ENCODE peak calls at places on chromosomes 6 and 20, in nine cellular contexts. One of them, this sample, is unnamed.
A peak's percentile ranks its signal among the peaks of the same experiment; 100 is the strongest.

GRCh38 chr6:105744815-105745214 is 341.3 kb upstream of the PRDM1 start:
- ATAC-seq in heart left ventricle: no peak
- ATAC-seq in HCT116: no peak
- ATAC-seq in upper lobe of right lung: no peak
- ATAC-seq in right lobe of liver: no peak
- ATAC-seq in GM12878: no peak
- ATAC-seq in heart right ventricle: no peak
- ATAC-seq in psoas muscle: no peak
- ATAC-seq in RWPE2: no peak
- ATAC-seq in this sample: no peak

GRCh38 chr6:86707545-86708120 is 229.7 kb upstream of the HTR1E start:
- ATAC-seq in heart left ventricle: peak; percentile 34
- ATAC-seq in HCT116: no peak
- ATAC-seq in upper lobe of right lung: no peak
- ATAC-seq in right lobe of liver: no peak
- ATAC-seq in GM12878: no peak
- ATAC-seq in heart right ventricle: no peak
- ATAC-seq in psoas muscle: peak; percentile 24
- ATAC-seq in RWPE2: no peak
- ATAC-seq in this sample: peak; percentile 45

GRCh38 chr6:36908758-36909157 is 23.0 kb downstream of the C6orf89 start:
- ATAC-seq in heart left ventricle: no peak
- ATAC-seq in HCT116: no peak
- ATAC-seq in upper lobe of right lung: no peak
- ATAC-seq in right lobe of liver: no peak
- ATAC-seq in GM12878: no peak
- ATAC-seq in heart right ventricle: no peak
- ATAC-seq in psoas muscle: no peak
- ATAC-seq in RWPE2: no peak
- ATAC-seq in this sample: no peak

GRCh38 chr20:12012241-12013222 is 94.8 kb downstream of the BTBD3 start:
- ATAC-seq in heart left ventricle: peak; percentile 41
- ATAC-seq in HCT116: peak; percentile 90
- ATAC-seq in upper lobe of right lung: peak; percentile 97
- ATAC-seq in right lobe of liver: peak; percentile 95
- ATAC-seq in GM12878: peak; percentile 96
- ATAC-seq in heart right ventricle: no peak
- ATAC-seq in psoas muscle: peak; percentile 44
- ATAC-seq in RWPE2: peak; percentile 66
- ATAC-seq in this sample: no peak

GRCh38 chr6:122200441-122200840 is 199.0 kb upstream of the HSF2 start:
- ATAC-seq in heart left ventricle: no peak
- ATAC-seq in HCT116: no peak
- ATAC-seq in upper lobe of right lung: no peak
- ATAC-seq in right lobe of liver: no peak
- ATAC-seq in GM12878: no peak
- ATAC-seq in heart right ventricle: no peak
- ATAC-seq in psoas muscle: no peak
- ATAC-seq in RWPE2: no peak
- ATAC-seq in this sample: no peak

GRCh38 chr20:23225407-23226060 is 125.1 kb upstream of the NXT1 start:
- ATAC-seq in heart left ventricle: peak; percentile 84
- ATAC-seq in HCT116: no peak
- ATAC-seq in upper lobe of right lung: peak; percentile 85
- ATAC-seq in right lobe of liver: peak; percentile 42
- ATAC-seq in GM12878: no peak
- ATAC-seq in heart right ventricle: peak; percentile 82
- ATAC-seq in psoas muscle: peak; percentile 73
- ATAC-seq in RWPE2: peak; percentile 97
- ATAC-seq in this sample: peak; percentile 88

GRCh38 chr6:48486876-48487275 is 375.9 kb upstream of the PTCHD4 start:
- ATAC-seq in heart left ventricle: no peak
- ATAC-seq in HCT116: no peak
- ATAC-seq in upper lobe of right lung: no peak
- ATAC-seq in right lobe of liver: no peak
- ATAC-seq in GM12878: no peak
- ATAC-seq in heart right ventricle: no peak
- ATAC-seq in psoas muscle: no peak
- ATAC-seq in RWPE2: no peak
- ATAC-seq in this sample: no peak

GRCh38 chr20:33971147-33971775 is 22.4 kb upstream of the RALY start:
- ATAC-seq in heart left ventricle: no peak
- ATAC-seq in HCT116: no peak
- ATAC-seq in upper lobe of right lung: no peak
- ATAC-seq in right lobe of liver: no peak
- ATAC-seq in GM12878: no peak
- ATAC-seq in heart right ventricle: no peak
- ATAC-seq in psoas muscle: no peak
- ATAC-seq in RWPE2: no peak
- ATAC-seq in this sample: no peak

GRCh38 chr20:48683467-48684175 is 144.2 kb downstream of the PREX1 start:
- ATAC-seq in heart left ventricle: no peak
- ATAC-seq in HCT116: no peak
- ATAC-seq in upper lobe of right lung: no peak
- ATAC-seq in right lobe of liver: no peak
- ATAC-seq in GM12878: no peak
- ATAC-seq in heart right ventricle: peak; percentile 2
- ATAC-seq in psoas muscle: no peak
- ATAC-seq in RWPE2: no peak
- ATAC-seq in this sample: no peak

GRCh38 chr6:95795927-95796326 is 218.6 kb downstream of the MANEA start:
- ATAC-seq in heart left ventricle: no peak
- ATAC-seq in HCT116: no peak
- ATAC-seq in upper lobe of right lung: no peak
- ATAC-seq in right lobe of liver: no peak
- ATAC-seq in GM12878: no peak
- ATAC-seq in heart right ventricle: no peak
- ATAC-seq in psoas muscle: no peak
- ATAC-seq in RWPE2: no peak
- ATAC-seq in this sample: no peak

GRCh38 chr20:44442298-44443070 is 33.2 kb upstream of the TTPAL start:
- ATAC-seq in heart left ventricle: no peak
- ATAC-seq in HCT116: no peak
- ATAC-seq in upper lobe of right lung: peak; percentile 47
- ATAC-seq in right lobe of liver: peak; percentile 81
- ATAC-seq in GM12878: no peak
- ATAC-seq in heart right ventricle: no peak
- ATAC-seq in psoas muscle: peak; percentile 32
- ATAC-seq in RWPE2: peak; percentile 93
- ATAC-seq in this sample: no peak

GRCh38 chr6:101392561-101393230 is 812 bp upstream of the GRIK2 start:
- ATAC-seq in heart left ventricle: peak; percentile 24
- ATAC-seq in HCT116: no peak
- ATAC-seq in upper lobe of right lung: no peak
- ATAC-seq in right lobe of liver: no peak
- ATAC-seq in GM12878: no peak
- ATAC-seq in heart right ventricle: no peak
- ATAC-seq in psoas muscle: no peak
- ATAC-seq in RWPE2: no peak
- ATAC-seq in this sample: no peak

GRCh38 chr6:125229080-125229479 is 72.7 kb downstream of the HDDC2 start:
- ATAC-seq in heart left ventricle: no peak
- ATAC-seq in HCT116: no peak
- ATAC-seq in upper lobe of right lung: no peak
- ATAC-seq in right lobe of liver: no peak
- ATAC-seq in GM12878: no peak
- ATAC-seq in heart right ventricle: no peak
- ATAC-seq in psoas muscle: no peak
- ATAC-seq in RWPE2: no peak
- ATAC-seq in this sample: no peak

GRCh38 chr6:79157961-79158644 is 76.4 kb downstream of the HMGN3 start:
- ATAC-seq in heart left ventricle: no peak
- ATAC-seq in HCT116: no peak
- ATAC-seq in upper lobe of right lung: no peak
- ATAC-seq in right lobe of liver: peak; percentile 78
- ATAC-seq in GM12878: no peak
- ATAC-seq in heart right ventricle: no peak
- ATAC-seq in psoas muscle: no peak
- ATAC-seq in RWPE2: no peak
- ATAC-seq in this sample: no peak

GRCh38 chr6:11607381-11607780 is 69.8 kb downstream of the TMEM170B start:
- ATAC-seq in heart left ventricle: peak; percentile 25
- ATAC-seq in HCT116: no peak
- ATAC-seq in upper lobe of right lung: peak; percentile 30
- ATAC-seq in right lobe of liver: no peak
- ATAC-seq in GM12878: no peak
- ATAC-seq in heart right ventricle: no peak
- ATAC-seq in psoas muscle: peak; percentile 45
- ATAC-seq in RWPE2: no peak
- ATAC-seq in this sample: no peak

GRCh38 chr6:11604215-11604614 is 66.7 kb downstream of the TMEM170B start:
- ATAC-seq in heart left ventricle: no peak
- ATAC-seq in HCT116: no peak
- ATAC-seq in upper lobe of right lung: peak; percentile 58
- ATAC-seq in right lobe of liver: peak; percentile 13
- ATAC-seq in GM12878: no peak
- ATAC-seq in heart right ventricle: no peak
- ATAC-seq in psoas muscle: no peak
- ATAC-seq in RWPE2: no peak
- ATAC-seq in this sample: no peak

GRCh38 chr6:11605507-11605905 is 68.0 kb downstream of the TMEM170B start:
- ATAC-seq in heart left ventricle: no peak
- ATAC-seq in HCT116: no peak
- ATAC-seq in upper lobe of right lung: no peak
- ATAC-seq in right lobe of liver: no peak
- ATAC-seq in GM12878: no peak
- ATAC-seq in heart right ventricle: no peak
- ATAC-seq in psoas muscle: no peak
- ATAC-seq in RWPE2: no peak
- ATAC-seq in this sample: no peak

GRCh38 chr6:11606287-11606686 is 68.7 kb downstream of the TMEM170B start:
- ATAC-seq in heart left ventricle: peak; percentile 17
- ATAC-seq in HCT116: no peak
- ATAC-seq in upper lobe of right lung: no peak
- ATAC-seq in right lobe of liver: peak; percentile 53
- ATAC-seq in GM12878: no peak
- ATAC-seq in heart right ventricle: peak; percentile 45
- ATAC-seq in psoas muscle: peak; percentile 29
- ATAC-seq in RWPE2: no peak
- ATAC-seq in this sample: no peak

GRCh38 chr6:11604836-11605506 is 67.4 kb downstream of the TMEM170B start:
- ATAC-seq in heart left ventricle: no peak
- ATAC-seq in HCT116: no peak
- ATAC-seq in upper lobe of right lung: no peak
- ATAC-seq in right lobe of liver: no peak
- ATAC-seq in GM12878: no peak
- ATAC-seq in heart right ventricle: no peak
- ATAC-seq in psoas muscle: peak; percentile 48
- ATAC-seq in RWPE2: no peak
- ATAC-seq in this sample: peak; percentile 55
- H3K27ac ChIP-seq in heart left ventricle: no peak overlapping the region
- H3K27ac ChIP-seq in HCT116: no peak overlapping the region
- H3K27ac ChIP-seq in upper lobe of right lung: no peak overlapping the region
- H3K27ac ChIP-seq in right lobe of liver: no peak overlapping the region
- H3K27ac ChIP-seq in GM12878: no peak overlapping the region
- H3K27ac ChIP-seq in heart right ventricle: no peak overlapping the region
- H3K27ac ChIP-seq in psoas muscle: no peak overlapping the region
- H3K27ac ChIP-seq in RWPE2: no peak overlapping the region
- H3K27ac ChIP-seq in this sample: peak overlapping the region; percentile 56

DNA sequence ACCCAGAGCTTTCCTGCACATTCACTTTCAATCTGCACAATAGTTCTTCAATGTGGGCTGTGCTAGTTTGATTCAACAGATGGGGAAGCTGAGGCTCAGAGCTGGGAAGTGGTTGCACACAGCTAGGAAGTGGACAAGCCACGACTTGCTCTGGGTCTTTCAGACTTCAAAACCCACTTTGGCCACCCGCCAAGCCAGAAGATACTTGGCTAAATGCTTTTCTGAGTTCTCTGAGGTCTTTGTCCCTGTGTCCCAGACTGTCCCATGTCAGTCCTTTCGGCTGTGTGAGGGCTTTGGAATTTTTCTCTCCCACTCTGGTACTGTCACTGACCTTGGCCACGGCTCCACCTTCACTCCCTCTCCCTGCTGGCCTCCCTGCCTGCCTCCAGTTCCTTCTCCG is 10.5 kb downstream of the PDYN start:
- ATAC-seq in heart left ventricle: no peak
- ATAC-seq in HCT116: no peak
- ATAC-seq in upper lobe of right lung: peak; percentile 46
- ATAC-seq in right lobe of liver: peak; percentile 7
- ATAC-seq in GM12878: no peak
- ATAC-seq in heart right ventricle: no peak
- ATAC-seq in psoas muscle: no peak
- ATAC-seq in RWPE2: no peak
- ATAC-seq in this sample: no peak
- TF ChIP-seq CTCF in heart left ventricle: no peak
- TF ChIP-seq CTCF in HCT116: no peak
- TF ChIP-seq CTCF in upper lobe of right lung: no peak
- TF ChIP-seq CTCF in right lobe of liver: no peak
- TF ChIP-seq CTCF in GM12878: no peak
- TF ChIP-seq CTCF in heart right ventricle: no peak
- TF ChIP-seq CTCF in psoas muscle: no peak
- TF ChIP-seq CTCF in RWPE2: no peak
- TF ChIP-seq CTCF in this sample: no peak

DNA sequence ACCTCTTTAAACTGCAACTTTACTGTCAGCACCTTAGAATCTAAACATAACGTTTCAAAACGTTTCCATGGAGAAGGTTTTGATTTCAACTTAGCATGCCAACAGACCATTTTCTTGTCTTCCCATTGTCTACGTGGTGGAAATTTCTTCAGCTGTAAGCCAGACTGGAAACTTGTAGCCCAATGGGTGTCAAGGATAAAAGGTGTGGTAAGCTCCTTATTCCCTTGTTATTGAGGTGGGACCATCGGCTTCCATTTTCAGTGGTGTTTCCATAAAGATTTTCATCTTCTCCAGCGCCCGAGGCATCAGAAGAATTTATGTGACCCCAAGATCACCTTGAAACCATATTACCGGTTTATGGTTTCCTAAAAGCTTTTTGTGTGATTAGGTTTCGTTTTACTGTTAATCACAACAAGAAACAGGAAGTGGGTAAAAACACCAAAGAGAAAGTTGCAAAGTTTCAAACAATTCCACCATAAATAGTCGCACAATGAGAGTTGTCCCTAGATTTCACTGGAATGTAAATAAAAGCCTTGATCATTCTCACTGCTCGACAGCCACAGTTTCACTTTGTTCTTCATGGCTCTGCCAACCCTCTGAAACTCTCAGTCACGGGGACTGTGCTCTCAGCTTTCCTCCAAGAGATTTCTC is 62.9 kb upstream of the CD2AP start:
- ATAC-seq in heart left ventricle: peak; percentile 67
- ATAC-seq in HCT116: peak; percentile 57
- ATAC-seq in upper lobe of right lung: peak; percentile 71
- ATAC-seq in right lobe of liver: peak; percentile 84
- ATAC-seq in GM12878: peak; percentile 77
- ATAC-seq in heart right ventricle: no peak
- ATAC-seq in psoas muscle: peak; percentile 74
- ATAC-seq in RWPE2: peak; percentile 57
- ATAC-seq in this sample: peak; percentile 39
- H3K27ac ChIP-seq in heart left ventricle: peak overlapping the region; percentile 62
- H3K27ac ChIP-seq in HCT116: peak overlapping the region; percentile 14
- H3K27ac ChIP-seq in upper lobe of right lung: peak overlapping the region; percentile 68
- H3K27ac ChIP-seq in right lobe of liver: peak overlapping the region; percentile 66
- H3K27ac ChIP-seq in GM12878: peak overlapping the region; percentile 71
- H3K27ac ChIP-seq in heart right ventricle: peak overlapping the region; percentile 71
- H3K27ac ChIP-seq in psoas muscle: no peak overlapping the region
- H3K27ac ChIP-seq in RWPE2: peak overlapping the region; percentile 25
- H3K27ac ChIP-seq in this sample: peak overlapping the region; percentile 46

DNA sequence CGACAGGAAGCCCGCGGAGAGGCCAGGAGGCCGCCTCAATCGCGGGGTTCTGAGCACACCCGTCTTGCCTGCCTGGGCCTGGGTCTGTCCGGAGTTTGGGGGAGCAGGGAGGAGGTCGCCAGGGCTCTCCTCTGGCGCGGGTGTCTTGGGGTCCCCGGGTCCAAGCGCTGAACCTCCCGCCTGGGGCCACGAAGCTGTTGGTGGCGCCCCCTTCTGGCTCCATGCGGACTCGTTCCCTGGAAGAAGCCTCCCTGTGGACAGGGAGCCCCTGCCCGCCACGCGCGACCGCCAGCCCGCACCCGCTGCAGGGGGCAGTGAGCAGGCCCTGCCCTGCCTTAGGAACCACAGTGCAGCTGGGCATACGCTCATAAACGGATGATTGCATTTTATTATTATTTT is 44.7 kb downstream of the MCUR1 start:
- ATAC-seq in heart left ventricle: no peak
- ATAC-seq in HCT116: peak; percentile 45
- ATAC-seq in upper lobe of right lung: no peak
- ATAC-seq in right lobe of liver: no peak
- ATAC-seq in GM12878: no peak
- ATAC-seq in heart right ventricle: peak; percentile 33
- ATAC-seq in psoas muscle: no peak
- ATAC-seq in RWPE2: no peak
- ATAC-seq in this sample: no peak
- TF ChIP-seq CTCF in heart left ventricle: peak; percentile 17
- TF ChIP-seq CTCF in HCT116: peak; percentile 67
- TF ChIP-seq CTCF in upper lobe of right lung: peak; percentile 22
- TF ChIP-seq CTCF in right lobe of liver: no peak
- TF ChIP-seq CTCF in GM12878: no peak
- TF ChIP-seq CTCF in heart right ventricle: peak; percentile 15
- TF ChIP-seq CTCF in psoas muscle: no peak
- TF ChIP-seq CTCF in RWPE2: peak; percentile 39
- TF ChIP-seq CTCF in this sample: peak; percentile 16

This sample was measured in gastroesophageal sphincter.